ENCODE peak calls at places on chromosomes 6 and 20, in six cellular contexts. One of them, this sample, is unnamed.

GRCh38 chr6:52547647-52548352 is 29.1 kb downstream of the TRAM2 start:
- DNase-seq in ovary: no peak
- DNase-seq in sigmoid colon: no peak
- DNase-seq in adrenal gland: no peak
- DNase-seq in heart left ventricle: peak; percentile 38
- DNase-seq in body of pancreas: no peak
- DNase-seq in this sample: no peak

GRCh38 chr6:144989319-144990099 is 704.4 kb downstream of the UTRN start:
- DNase-seq in sigmoid colon: no peak
- DNase-seq in ovary: no peak
- DNase-seq in body of pancreas: no peak
- DNase-seq in adrenal gland: no peak
- DNase-seq in heart left ventricle: no peak
- DNase-seq in this sample: no peak

GRCh38 chr6:162373868-162374267 is 353.7 kb downstream of the PRKN start:
- DNase-seq in heart left ventricle: no peak
- DNase-seq in sigmoid colon: no peak
- DNase-seq in adrenal gland: no peak
- DNase-seq in ovary: no peak
- DNase-seq in body of pancreas: no peak
- DNase-seq in this sample: no peak

GRCh38 chr6:113433506-113433991 is 423.6 kb upstream of the MARCKS start:
- DNase-seq in ovary: no peak
- DNase-seq in body of pancreas: peak; percentile 55
- DNase-seq in adrenal gland: peak; percentile 56
- DNase-seq in sigmoid colon: peak; percentile 84
- DNase-seq in heart left ventricle: peak; percentile 36
- DNase-seq in this sample: peak; percentile 65

GRCh38 chr6:151679081-151679480 is 128.4 kb upstream of the ESR1 start:
- DNase-seq in adrenal gland: peak; percentile 76
- DNase-seq in sigmoid colon: no peak
- DNase-seq in heart left ventricle: peak; percentile 57
- DNase-seq in body of pancreas: peak; percentile 23
- DNase-seq in ovary: no peak
- DNase-seq in this sample: no peak

GRCh38 chr6:3573670-3574069 is 116.8 kb upstream of the SLC22A23 start:
- DNase-seq in heart left ventricle: no peak
- DNase-seq in sigmoid colon: no peak
- DNase-seq in ovary: no peak
- DNase-seq in body of pancreas: no peak
- DNase-seq in adrenal gland: no peak
- DNase-seq in this sample: no peak

GRCh38 chr20:62761058-62761758 is 35.1 kb upstream of the MRGBP start:
- DNase-seq in sigmoid colon: peak; percentile 80
- DNase-seq in heart left ventricle: peak; percentile 33
- DNase-seq in adrenal gland: no peak
- DNase-seq in body of pancreas: peak; percentile 63
- DNase-seq in ovary: no peak
- DNase-seq in this sample: no peak

GRCh38 chr6:3805448-3806123 is 43.6 kb upstream of the FAM50B start:
- DNase-seq in adrenal gland: no peak
- DNase-seq in heart left ventricle: no peak
- DNase-seq in body of pancreas: no peak
- DNase-seq in ovary: no peak
- DNase-seq in sigmoid colon: no peak
- DNase-seq in this sample: no peak

GRCh38 chr6:87396595-87397392 is 11.0 kb upstream of the CFAP206 start:
- DNase-seq in body of pancreas: no peak
- DNase-seq in sigmoid colon: no peak
- DNase-seq in heart left ventricle: no peak
- DNase-seq in ovary: no peak
- DNase-seq in adrenal gland: no peak
- DNase-seq in this sample: no peak

GRCh38 chr6:111791415-111791814 is 81.8 kb downstream of the FYN start:
- DNase-seq in ovary: no peak
- DNase-seq in heart left ventricle: no peak
- DNase-seq in body of pancreas: no peak
- DNase-seq in sigmoid colon: no peak
- DNase-seq in adrenal gland: no peak
- DNase-seq in this sample: no peak

GRCh38 chr6:47335456-47335855 is 25.8 kb upstream of the TNFRSF21 start:
- DNase-seq in sigmoid colon: no peak
- DNase-seq in body of pancreas: no peak
- DNase-seq in ovary: no peak
- DNase-seq in adrenal gland: no peak
- DNase-seq in heart left ventricle: no peak
- DNase-seq in this sample: no peak

GRCh38 chr20:1894471-1894950 is 696 bp upstream of the SIRPA start:
- DNase-seq in heart left ventricle: peak; percentile 52
- DNase-seq in body of pancreas: peak; percentile 66
- DNase-seq in ovary: peak; percentile 78
- DNase-seq in adrenal gland: peak; percentile 69
- DNase-seq in sigmoid colon: peak; percentile 87
- DNase-seq in this sample: no peak

GRCh38 chr6:90170601-90171000 is 126.0 kb downstream of the BACH2 start:
- DNase-seq in adrenal gland: no peak
- DNase-seq in ovary: no peak
- DNase-seq in sigmoid colon: no peak
- DNase-seq in heart left ventricle: no peak
- DNase-seq in body of pancreas: no peak
- DNase-seq in this sample: no peak

GRCh38 chr6:47724300-47724699 is 25.9 kb downstream of the ADGRF4 start:
- DNase-seq in sigmoid colon: no peak
- DNase-seq in ovary: no peak
- DNase-seq in heart left ventricle: no peak
- DNase-seq in adrenal gland: no peak
- DNase-seq in body of pancreas: no peak
- DNase-seq in this sample: no peak

GRCh38 chr20:62523473-62524203 is 47.8 kb upstream of the GATA5 start:
- DNase-seq in ovary: no peak
- DNase-seq in heart left ventricle: no peak
- DNase-seq in sigmoid colon: no peak
- DNase-seq in body of pancreas: no peak
- DNase-seq in adrenal gland: no peak
- DNase-seq in this sample: no peak

GRCh38 chr6:137001287-137001976 is 43.3 kb downstream of the IL20RA start:
- DNase-seq in sigmoid colon: no peak
- DNase-seq in heart left ventricle: no peak
- DNase-seq in ovary: no peak
- DNase-seq in adrenal gland: no peak
- DNase-seq in body of pancreas: no peak
- DNase-seq in this sample: no peak

GRCh38 chr20:43963872-43964791 is 49.5 kb downstream of the TOX2 start:
- DNase-seq in ovary: peak; percentile 54
- DNase-seq in heart left ventricle: peak; percentile 58
- DNase-seq in sigmoid colon: peak; percentile 76
- DNase-seq in adrenal gland: no peak
- DNase-seq in body of pancreas: no peak
- DNase-seq in this sample: no peak

GRCh38 chr6:112018619-112019416 is 35.1 kb upstream of the CCN6 start:
- DNase-seq in body of pancreas: no peak
- DNase-seq in heart left ventricle: peak; percentile 62
- DNase-seq in adrenal gland: no peak
- DNase-seq in sigmoid colon: no peak
- DNase-seq in ovary: no peak
- DNase-seq in this sample: peak; percentile 62

GRCh38 chr6:44223471-44224153 is at the start of gene SLC29A1:
- DNase-seq in heart left ventricle: peak; percentile 81
- DNase-seq in adrenal gland: peak; percentile 83
- DNase-seq in sigmoid colon: peak; percentile 91
- DNase-seq in body of pancreas: peak; percentile 77
- DNase-seq in ovary: peak; percentile 79
- DNase-seq in this sample: peak; percentile 75

GRCh38 chr6:99092009-99092408 is 144.3 kb upstream of the FBXL4 start:
- DNase-seq in heart left ventricle: no peak
- DNase-seq in ovary: no peak
- DNase-seq in body of pancreas: no peak
- DNase-seq in sigmoid colon: no peak
- DNase-seq in adrenal gland: no peak
- DNase-seq in this sample: no peak

GRCh38 chr6:16129623-16130243 is 847 bp downstream of the MYLIP start:
- DNase-seq in ovary: no peak
- DNase-seq in sigmoid colon: peak; percentile 76
- DNase-seq in body of pancreas: peak; percentile 51
- DNase-seq in heart left ventricle: peak; percentile 30
- DNase-seq in adrenal gland: peak; percentile 39
- DNase-seq in this sample: no peak

GRCh38 chr20:19710336-19710721 is 47.7 kb upstream of the RIN2 start:
- DNase-seq in body of pancreas: no peak
- DNase-seq in ovary: no peak
- DNase-seq in heart left ventricle: no peak
- DNase-seq in sigmoid colon: no peak
- DNase-seq in adrenal gland: no peak
- DNase-seq in this sample: no peak

GRCh38 chr6:5082487-5083306 is 2.4 kb upstream of the PPP1R3G start:
- DNase-seq in sigmoid colon: no peak
- DNase-seq in ovary: no peak
- DNase-seq in adrenal gland: peak; percentile 94
- DNase-seq in body of pancreas: no peak
- DNase-seq in heart left ventricle: no peak
- DNase-seq in this sample: no peak

GRCh38 chr20:34871966-34872603 is 571 bp downstream of the GGT7 start:
- DNase-seq in heart left ventricle: no peak
- DNase-seq in sigmoid colon: no peak
- DNase-seq in adrenal gland: no peak
- DNase-seq in ovary: no peak
- DNase-seq in body of pancreas: no peak
- DNase-seq in this sample: no peak

GRCh38 chr6:102026649-102027048 is 633.1 kb downstream of the GRIK2 start:
- DNase-seq in ovary: no peak
- DNase-seq in adrenal gland: no peak
- DNase-seq in sigmoid colon: no peak
- DNase-seq in heart left ventricle: no peak
- DNase-seq in body of pancreas: no peak
- DNase-seq in this sample: no peak

GRCh38 chr6:106748547-106749207 is 119.3 kb downstream of the QRSL1 start:
- DNase-seq in ovary: no peak
- DNase-seq in adrenal gland: no peak
- DNase-seq in body of pancreas: no peak
- DNase-seq in heart left ventricle: no peak
- DNase-seq in sigmoid colon: no peak
- DNase-seq in this sample: no peak

GRCh38 chr20:25282796-25283195 is 34.9 kb downstream of the PYGB start:
- DNase-seq in sigmoid colon: peak; percentile 51
- DNase-seq in heart left ventricle: peak; percentile 19
- DNase-seq in ovary: no peak
- DNase-seq in body of pancreas: no peak
- DNase-seq in adrenal gland: peak; percentile 6
- DNase-seq in this sample: peak; percentile 1

GRCh38 chr20:63065911-63066310 is 59.1 kb upstream of the BHLHE23 start:
- DNase-seq in body of pancreas: no peak
- DNase-seq in heart left ventricle: no peak
- DNase-seq in sigmoid colon: peak; percentile 28
- DNase-seq in ovary: no peak
- DNase-seq in adrenal gland: no peak
- DNase-seq in this sample: no peak

GRCh38 chr20:11676618-11677289 is 240.9 kb upstream of the BTBD3 start:
- DNase-seq in sigmoid colon: no peak
- DNase-seq in heart left ventricle: peak; percentile 58
- DNase-seq in ovary: no peak
- DNase-seq in adrenal gland: peak; percentile 62
- DNase-seq in body of pancreas: peak; percentile 67
- DNase-seq in this sample: no peak

GRCh38 chr6:157649311-157650260 is 173.5 kb upstream of the SNX9 start:
- DNase-seq in adrenal gland: no peak
- DNase-seq in body of pancreas: peak; percentile 45
- DNase-seq in sigmoid colon: peak; percentile 68
- DNase-seq in heart left ventricle: no peak
- DNase-seq in ovary: peak; percentile 58
- DNase-seq in this sample: no peak

GRCh38 chr6:117008618-117009017 is 131.6 kb downstream of the RFX6 start:
- DNase-seq in body of pancreas: no peak
- DNase-seq in ovary: no peak
- DNase-seq in sigmoid colon: no peak
- DNase-seq in adrenal gland: no peak
- DNase-seq in heart left ventricle: no peak
- DNase-seq in this sample: no peak

DNA sequence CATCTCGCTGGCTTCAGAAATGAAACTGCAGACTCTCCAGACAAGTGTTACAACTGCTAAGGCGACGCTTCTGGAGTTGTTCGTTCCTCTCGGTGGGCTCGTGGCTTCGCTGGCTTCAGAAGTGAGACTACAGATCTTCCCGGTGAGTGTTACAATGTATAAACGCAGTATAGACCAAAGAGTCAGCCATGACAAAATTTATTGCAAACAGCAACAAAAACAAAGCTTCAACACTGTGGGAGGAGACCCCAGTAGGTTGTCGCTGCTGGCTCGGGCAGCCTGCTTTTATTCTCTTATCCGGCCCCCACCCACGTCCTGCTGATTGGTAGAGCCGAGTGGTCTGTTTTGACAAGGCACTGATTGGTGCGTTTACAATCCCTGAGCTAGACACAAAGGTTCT is 113.2 kb downstream of the GPX5 start:
- DNase-seq in ovary: no peak
- DNase-seq in heart left ventricle: no peak
- DNase-seq in body of pancreas: no peak
- DNase-seq in sigmoid colon: no peak
- DNase-seq in adrenal gland: no peak
- DNase-seq in this sample: no peak
- TF ChIP-seq POLR2A in ovary: no peak
- TF ChIP-seq POLR2A in heart left ventricle: no peak
- TF ChIP-seq POLR2A in body of pancreas: no peak
- TF ChIP-seq POLR2A in sigmoid colon: no peak
- TF ChIP-seq POLR2A in adrenal gland: no peak
- TF ChIP-seq POLR2A in this sample: no peak

DNA sequence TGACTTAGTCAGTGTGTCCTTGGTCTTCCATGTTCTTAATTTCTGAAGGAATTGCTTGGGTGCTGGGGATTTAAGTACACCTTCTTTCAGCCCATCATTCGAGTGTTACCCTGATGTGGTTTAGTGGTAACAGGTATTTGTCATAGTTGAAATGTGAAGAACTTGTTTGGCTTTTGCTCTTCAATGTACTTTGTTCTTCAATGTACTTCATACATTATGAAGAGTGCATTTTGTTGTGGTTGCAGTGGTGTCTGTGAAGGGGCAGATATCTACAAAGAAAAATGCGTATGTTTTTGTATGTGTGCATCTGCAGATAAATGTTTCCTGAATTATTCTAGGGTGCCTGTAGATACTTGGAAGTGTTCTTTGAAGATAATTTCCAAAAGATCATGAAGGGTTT is 111.2 kb upstream of the SUPT3H start:
- DNase-seq in ovary: no peak
- DNase-seq in body of pancreas: no peak
- DNase-seq in adrenal gland: no peak
- DNase-seq in sigmoid colon: no peak
- DNase-seq in heart left ventricle: no peak
- DNase-seq in this sample: no peak
- H3K27ac ChIP-seq in ovary: no peak overlapping the region
- H3K27ac ChIP-seq in body of pancreas: no peak overlapping the region
- H3K27ac ChIP-seq in adrenal gland: no peak overlapping the region
- H3K27ac ChIP-seq in sigmoid colon: no peak overlapping the region
- H3K27ac ChIP-seq in heart left ventricle: no peak overlapping the region
- H3K27ac ChIP-seq in this sample: no peak overlapping the region

GRCh38 chr6:126302191-126302590 is 37.7 kb upstream of the CENPW start:
- DNase-seq in heart left ventricle: no peak
- DNase-seq in sigmoid colon: no peak
- DNase-seq in ovary: no peak
- DNase-seq in adrenal gland: no peak
- DNase-seq in body of pancreas: no peak
- DNase-seq in this sample: no peak
- H3K36me3 ChIP-seq in heart left ventricle: no peaks in the 10 kb centered on the region
- H3K36me3 ChIP-seq in sigmoid colon: no peaks in the 10 kb centered on the region
- H3K36me3 ChIP-seq in ovary: no peaks in the 10 kb centered on the region
- H3K36me3 ChIP-seq in adrenal gland: no peaks in the 10 kb centered on the region
- H3K36me3 ChIP-seq in body of pancreas: no peaks in the 10 kb centered on the region
- H3K36me3 ChIP-seq in this sample: no peaks in the 10 kb centered on the region

GRCh38 chr6:7050911-7051779 is 56.6 kb upstream of the RREB1 start:
- DNase-seq in ovary: peak; percentile 78
- DNase-seq in adrenal gland: peak; percentile 70
- DNase-seq in sigmoid colon: peak; percentile 69
- DNase-seq in heart left ventricle: peak; percentile 64
- DNase-seq in body of pancreas: peak; percentile 62
- DNase-seq in this sample: peak; percentile 44
- TF ChIP-seq POLR2A in ovary: no peak
- TF ChIP-seq POLR2A in adrenal gland: peak; percentile 52
- TF ChIP-seq POLR2A in sigmoid colon: no peak
- TF ChIP-seq POLR2A in heart left ventricle: no peak
- TF ChIP-seq POLR2A in body of pancreas: peak; percentile 53
- TF ChIP-seq POLR2A in this sample: peak; percentile 22